ENCODE peak calls at places on chromosomes 2 and 18, in four cellular contexts. J, R, X and A are unnamed samples.

GRCh38 chr2:3199660-3200345 is 177.8 kb downstream of the EIPR1 start:
- DNase-seq in X (no peak), J (no peak), R (peak; percentile 26), A (no peak)

GRCh38 chr2:175743020-175743419 is 259.0 kb downstream of the LNPK start:
- DNase-seq in X (no peak), J (peak; percentile 28), R (no peak), A (no peak)

GRCh38 chr2:27071990-27072830 is 756 bp upstream of the OST4 start:
- DNase-seq in J (no peak), X (peak; percentile 95), R (no peak), A (no peak)

GRCh38 chr18:50644807-50645206 is 84.9 kb downstream of the MAPK4 start:
- DNase-seq in X (peak; percentile 43), J (no peak), R (no peak), A (no peak)

GRCh38 chr2:10169581-10169980 is 47.0 kb downstream of the RRM2 start:
- DNase-seq in X (no peak), R (no peak), J (no peak), A (no peak)

GRCh38 chr18:79610461-79611039 is 69.1 kb upstream of the CTDP1 start:
- DNase-seq in R (peak; percentile 44), X (no peak), J (no peak), A (no peak)

GRCh38 chr2:20326163-20326780 is 24.4 kb downstream of the PUM2 start:
- DNase-seq in X (peak; percentile 69), J (peak; percentile 56), R (no peak), A (peak; percentile 57)

GRCh38 chr2:239274391-239275001 is 126.3 kb downstream of the HDAC4 start:
- DNase-seq in R (no peak), X (no peak), J (peak; percentile 81), A (no peak)

GRCh38 chr2:56217106-56217505 is 33.3 kb downstream of the CCDC85A start:
- DNase-seq in R (no peak), X (no peak), J (no peak), A (no peak)

GRCh38 chr18:68354176-68354575 is 360.7 kb downstream of the TMX3 start:
- DNase-seq in X (no peak), R (no peak), J (peak; percentile 66), A (no peak)

GRCh38 chr2:218886461-218886947 is 5.9 kb downstream of the WNT10A start:
- DNase-seq in X (no peak), J (no peak), R (peak; percentile 44), A (no peak)
- H3K4me3 ChIP-seq in X (no peak overlapping the region), J (no peak overlapping the region), R (no peak overlapping the region), A (no peak overlapping the region)

DNA sequence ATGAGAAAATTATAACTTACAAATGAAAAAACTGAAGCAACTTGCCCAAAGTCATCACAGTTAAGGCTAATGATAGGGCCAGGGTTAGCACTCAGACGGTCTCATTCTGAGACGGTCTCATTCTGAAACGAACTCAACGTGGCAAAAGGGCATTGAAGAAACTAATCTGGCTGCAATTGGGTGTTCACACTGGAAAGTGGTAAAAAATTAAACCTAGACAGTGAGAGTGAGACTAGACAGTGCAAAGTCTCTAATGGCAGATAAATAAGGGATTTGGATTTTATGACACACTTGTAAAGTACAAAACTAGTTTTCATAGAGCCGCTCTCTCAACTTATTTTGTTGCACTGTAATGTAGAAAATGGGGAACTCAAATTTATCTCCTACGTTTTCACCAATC is 9.2 kb downstream of the LRPPRC start:
- DNase-seq in X (no peak), R (no peak), J (no peak), A (no peak)
- H3K4me3 ChIP-seq in X (no peak overlapping the region), R (no peak overlapping the region), J (no peak overlapping the region), A (no peak overlapping the region)

GRCh38 chr2:100606740-100607343 is 44.0 kb downstream of the PDCL3 start:
- DNase-seq in J (peak; percentile 34), R (no peak), X (peak; percentile 36), A (no peak)
- H3K4me3 ChIP-seq in J (no peak overlapping the region), R (no peak overlapping the region), X (no peak overlapping the region), A (no peak overlapping the region)

DNA sequence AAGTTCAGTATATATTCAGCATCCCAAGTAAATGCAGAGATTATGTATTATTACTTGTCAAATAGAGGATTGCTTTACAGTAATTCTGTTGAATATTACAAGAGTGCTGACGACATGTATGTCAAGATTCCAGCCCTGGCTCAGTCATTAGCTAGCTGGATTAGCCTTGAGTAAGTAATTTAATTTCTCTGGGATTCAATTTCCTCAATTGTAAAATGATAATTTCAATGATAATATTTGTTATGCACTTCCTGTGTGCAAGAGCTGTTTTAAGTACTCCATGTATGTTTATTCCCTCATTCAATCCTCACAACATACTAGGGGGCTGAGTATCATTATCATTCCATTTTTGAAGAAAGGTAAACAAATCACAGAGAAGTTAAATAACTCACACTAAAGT is 44.0 kb downstream of the TCF4 start:
- DNase-seq in J (no peak), R (no peak), X (no peak), A (no peak)
- H3K4me3 ChIP-seq in J (no peak overlapping the region), R (no peak overlapping the region), X (no peak overlapping the region), A (no peak overlapping the region)

GRCh38 chr2:73979686-73980085 is 5.0 kb upstream of the TET3 start:
- DNase-seq in J (peak; percentile 88), R (no peak), X (no peak), A (no peak)

GRCh38 chr2:73982140-73982617 is 2.5 kb upstream of the TET3 start:
- DNase-seq in J (peak; percentile 43), R (no peak), X (no peak), A (no peak)

GRCh38 chr2:73979021-73979420 is 5.7 kb upstream of the TET3 start:
- DNase-seq in J (no peak), R (no peak), X (no peak), A (peak; percentile 53)

GRCh38 chr2:73981081-73981968 is 3.4 kb upstream of the TET3 start:
- DNase-seq in X (peak; percentile 30), J (no peak), R (peak; percentile 71), A (no peak)

DNA sequence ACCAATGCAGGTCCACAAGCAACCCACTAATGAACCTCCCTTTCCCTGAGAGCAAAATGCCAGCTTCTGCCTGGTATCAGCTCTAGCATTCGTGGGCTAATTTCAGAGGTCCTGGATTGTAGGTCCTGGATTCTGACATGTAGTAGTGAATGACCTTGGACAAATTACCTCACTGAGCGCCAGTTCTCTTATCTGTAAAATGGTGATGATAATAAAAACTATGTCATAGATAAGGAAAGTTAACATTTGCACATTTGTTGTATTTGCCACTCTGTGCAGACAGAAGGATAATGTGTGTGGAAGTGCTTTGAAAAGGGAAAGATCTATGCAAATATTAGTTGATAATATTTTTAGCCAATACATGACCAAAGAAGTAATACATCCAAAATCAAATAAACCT is 4.1 kb upstream of the TET3 start:
- DNase-seq in J (no peak), R (no peak), X (no peak), A (no peak)
- H3K4me3 ChIP-seq in J (no peak overlapping the region), R (peak overlapping the region; percentile 35), X (no peak overlapping the region), A (peak overlapping the region; percentile 19)

GRCh38 chr18:2883137-2883671 is 36.4 kb downstream of the EMILIN2 start:
- DNase-seq in X (peak; percentile 30), R (no peak), J (no peak), A (no peak)
- H3K4me3 ChIP-seq in X (no peak overlapping the region), R (no peak overlapping the region), J (no peak overlapping the region), A (peak overlapping the region; percentile 38)

DNA sequence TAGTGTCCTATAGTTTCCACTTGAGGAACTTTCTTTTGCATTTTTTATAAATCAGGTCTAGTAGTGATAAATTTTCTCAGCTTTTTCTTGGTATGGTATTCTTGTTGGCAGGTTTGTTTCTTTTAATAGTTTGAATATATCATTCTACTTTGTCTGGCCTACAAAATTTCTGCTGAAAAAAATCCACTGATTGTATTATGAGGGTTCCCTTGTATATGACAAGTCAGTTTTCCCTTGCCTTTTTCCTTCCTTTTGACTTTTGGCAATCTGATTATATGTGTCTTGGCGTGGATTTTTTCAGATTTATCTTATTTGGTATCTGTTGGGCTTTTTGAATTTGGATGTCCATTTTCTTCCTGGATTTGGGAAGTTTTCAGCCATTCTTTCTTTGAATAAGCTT is 41.9 kb downstream of the MOCOS start:
- DNase-seq in X (no peak), J (no peak), R (no peak), A (no peak)
- H3K4me3 ChIP-seq in X (no peak overlapping the region), J (no peak overlapping the region), R (no peak overlapping the region), A (no peak overlapping the region)

GRCh38 chr2:241638940-241639339 is 1.4 kb downstream of the ATG4B start:
- DNase-seq in R (no peak), X (no peak), J (no peak), A (no peak)
- H3K4me3 ChIP-seq in R (peak overlapping the region; percentile 87), X (no peak overlapping the region), J (peak overlapping the region; percentile 84), A (peak overlapping the region; percentile 91)